ENCODE peak calls at places on chromosomes 4 and X, in five cellular contexts. A, I, Q, G and H are unnamed samples.

GRCh38 chrX:119427795-119428185 is 28.7 kb downstream of the SLC25A43 start:
- DNase-seq in A (no peak), I (no peak), Q (no peak), G (no peak), H (no peak)

GRCh38 chr4:17189322-17189721 is 290.9 kb upstream of the LDB2 start:
- DNase-seq in A (peak; percentile 75), I (no peak), Q (no peak), G (peak; percentile 36), H (no peak)

GRCh38 chr4:167233523-167234387 is 539 bp downstream of the SPOCK3 start:
- DNase-seq in A (peak; percentile 11), I (no peak), Q (peak; percentile 52), G (no peak), H (no peak)

GRCh38 chr4:188201851-188202250 is 62.6 kb downstream of the TRIML1 start:
- DNase-seq in A (no peak), I (no peak), Q (no peak), G (no peak), H (no peak)

GRCh38 chr4:120506536-120506935 is 416.0 kb downstream of the PRDM5 start:
- DNase-seq in A (no peak), I (no peak), Q (no peak), G (no peak), H (no peak)

GRCh38 chr4:52071786-52072552 is 20.9 kb downstream of the SPATA18 start:
- DNase-seq in A (no peak), I (no peak), Q (no peak), G (no peak), H (no peak)

GRCh38 chr4:46399440-46399839 is 9.5 kb upstream of the GABRA2 start:
- DNase-seq in A (no peak), I (no peak), Q (no peak), G (no peak), H (no peak)

GRCh38 chrX:124217289-124218251 is 114.9 kb upstream of the TEX13D start:
- DNase-seq in A (peak; percentile 10), I (no peak), Q (peak; percentile 39), G (no peak), H (no peak)

GRCh38 chr4:78542373-78542772 is 9.2 kb upstream of the ANXA3 start:
- DNase-seq in A (peak; percentile 69), I (no peak), Q (no peak), G (no peak), H (no peak)

GRCh38 chrX:643911-644303 is 13.3 kb downstream of the SHOX start:
- DNase-seq in A (no peak), I (no peak), Q (no peak), G (no peak), H (no peak)

GRCh38 chr4:38150021-38150671 is 189.9 kb downstream of the PTTG2 start:
- DNase-seq in A (peak; percentile 57), I (no peak), Q (no peak), G (no peak), H (no peak)

GRCh38 chr4:34046580-34046979 is 2197.7 kb downstream of the ARAP2 start:
- DNase-seq in A (peak; percentile 81), I (no peak), Q (no peak), G (peak; percentile 49), H (peak; percentile 56)

GRCh38 chr4:2402053-2402452 is 16.4 kb downstream of the ZFYVE28 start:
- DNase-seq in A (peak; percentile 55), I (peak; percentile 80), Q (no peak), G (no peak), H (no peak)

GRCh38 chr4:147970003-147970402 is 238.1 kb downstream of the ARHGAP10 start:
- DNase-seq in A (no peak), I (no peak), Q (no peak), G (no peak), H (no peak)

GRCh38 chr4:153267013-153267412 is 62.8 kb downstream of the TRIM2 start:
- DNase-seq in A (peak; percentile 33), I (no peak), Q (no peak), G (no peak), H (no peak)

GRCh38 chrX:17377795-17378194 is 2.8 kb downstream of the NHS start:
- DNase-seq in A (no peak), I (no peak), Q (no peak), G (no peak), H (no peak)

GRCh38 chr4:8568068-8568668 is 12.0 kb upstream of the GPR78 start:
- DNase-seq in A (peak; percentile 5), I (no peak), Q (no peak), G (peak; percentile 62), H (no peak)

GRCh38 chr4:122728781-122729330 is 3.6 kb upstream of the BBS12 start:
- DNase-seq in A (peak; percentile 35), I (no peak), Q (no peak), G (no peak), H (no peak)

GRCh38 chr4:108644237-108644636 is 6.2 kb upstream of the OSTC start:
- DNase-seq in A (peak; percentile 36), I (no peak), Q (no peak), G (no peak), H (no peak)

GRCh38 chr4:155602351-155603140 is 64.1 kb upstream of the GUCY1A1 start:
- DNase-seq in A (no peak), I (no peak), Q (no peak), G (no peak), H (no peak)

GRCh38 chrX:148599404-148599803 is 99.0 kb downstream of the AFF2 start:
- DNase-seq in A (no peak), I (no peak), Q (no peak), G (no peak), H (no peak)

GRCh38 chr4:148061795-148062194 is 329.9 kb downstream of the ARHGAP10 start:
- DNase-seq in A (no peak), I (no peak), Q (no peak), G (no peak), H (no peak)

GRCh38 chr4:21032246-21032645 is 332.0 kb downstream of the PACRGL start:
- DNase-seq in A (no peak), I (no peak), Q (no peak), G (no peak), H (no peak)

GRCh38 chrX:3184176-3184930 is 143.1 kb downstream of the ARSF start:
- DNase-seq in A (peak; percentile 66), I (no peak), Q (no peak), G (peak; percentile 82), H (no peak)

GRCh38 chr4:112057479-112057878 is 87.8 kb upstream of the FAM241A start:
- DNase-seq in A (no peak), I (no peak), Q (no peak), G (no peak), H (no peak)

GRCh38 chrX:23783569-23784486 is 855 bp downstream of the SAT1 start:
- DNase-seq in A (peak; percentile 39), I (peak; percentile 15), Q (peak; percentile 25), G (no peak), H (no peak)

GRCh38 chr4:40515398-40516293 is 114.0 kb downstream of the RBM47 start:
- DNase-seq in A (peak; percentile 30), I (peak; percentile 47), Q (peak; percentile 79), G (no peak), H (no peak)

GRCh38 chr4:40130401-40131036 is 66.3 kb upstream of the RHOH start:
- DNase-seq in A (no peak), I (peak; percentile 18), Q (no peak), G (no peak), H (no peak)

GRCh38 chr4:166527500-166527899 is 654.5 kb downstream of the TLL1 start:
- DNase-seq in A (peak; percentile 15), I (no peak), Q (no peak), G (no peak), H (no peak)

GRCh38 chr4:175092114-175092513 is 174.0 kb downstream of the ADAM29 start:
- DNase-seq in A (no peak), I (no peak), Q (no peak), G (no peak), H (no peak)

GRCh38 chr4:64477127-64477526 is 67.9 kb upstream of the TECRL start:
- DNase-seq in A (no peak), I (no peak), Q (no peak), G (no peak), H (no peak)

GRCh38 chr4:181528570-181529184 is 714.5 kb upstream of the TENM3 start:
- DNase-seq in A (peak; percentile 73), I (peak; percentile 77), Q (no peak), G (no peak), H (peak; percentile 19)

DNA sequence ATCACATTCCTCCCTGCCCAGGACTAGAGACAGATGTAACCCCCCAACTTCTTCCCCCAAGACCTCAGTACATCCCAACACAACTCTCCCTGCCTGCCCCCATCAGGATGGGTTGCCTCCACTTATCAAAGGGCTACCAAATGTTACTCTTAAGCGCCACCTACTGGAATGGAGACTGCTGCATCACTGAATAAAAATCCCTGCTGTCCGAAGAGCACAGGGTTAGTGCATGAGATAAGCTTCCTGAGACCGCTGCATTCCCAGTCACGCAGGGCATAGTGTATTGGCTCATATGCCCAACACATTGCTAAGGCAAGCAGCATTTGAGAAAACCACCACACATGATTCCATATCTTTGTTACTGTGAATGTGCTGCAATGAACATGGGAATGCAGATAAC is 544.5 kb downstream of the PPP4R3C start:
- DNase-seq in A (peak; percentile 18), I (peak; percentile 22), Q (no peak), G (no peak), H (no peak)
- TF ChIP-seq CTCF in A (peak; percentile 6), I (peak; percentile 39), Q (peak; percentile 40), G (no peak), H (peak; percentile 27)

DNA sequence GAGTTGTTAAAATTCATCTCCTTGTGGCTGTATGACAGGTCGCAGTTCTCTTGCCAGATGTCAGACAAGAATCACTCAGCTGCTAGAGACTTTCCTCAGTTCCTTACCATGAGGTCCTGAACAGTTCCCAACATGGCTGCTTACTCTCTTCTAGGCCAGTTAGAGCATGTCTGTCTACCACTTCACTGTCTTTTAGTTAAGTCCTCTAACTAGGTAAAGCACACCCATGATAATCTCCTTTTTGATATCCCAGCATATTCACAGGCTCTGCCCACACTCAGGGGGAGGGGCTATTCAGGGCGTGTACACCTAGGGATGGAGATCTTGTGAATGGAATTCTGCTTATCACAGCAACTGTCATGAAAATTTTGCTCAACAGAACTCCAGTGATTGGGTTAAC is 190.1 kb downstream of the ADAMTS3 start:
- DNase-seq in A (no peak), I (no peak), Q (no peak), G (no peak), H (no peak)
- TF ChIP-seq CTCF in A (no peak), I (no peak), Q (no peak), G (no peak), H (no peak)

GRCh38 chr4:79764118-79764517 is 308.9 kb downstream of the ANTXR2 start:
- DNase-seq in A (no peak), I (no peak), Q (no peak), G (no peak), H (no peak)

GRCh38 chr4:79759793-79760192 is 313.2 kb downstream of the ANTXR2 start:
- DNase-seq in A (no peak), I (no peak), Q (peak; percentile 9), G (no peak), H (no peak)

GRCh38 chr4:79763486-79764075 is 309.4 kb downstream of the ANTXR2 start:
- DNase-seq in A (no peak), I (no peak), Q (no peak), G (no peak), H (no peak)
- TF ChIP-seq CTCF in A (no peak), I (no peak), Q (peak; percentile 1), G (no peak), H (no peak)

DNA sequence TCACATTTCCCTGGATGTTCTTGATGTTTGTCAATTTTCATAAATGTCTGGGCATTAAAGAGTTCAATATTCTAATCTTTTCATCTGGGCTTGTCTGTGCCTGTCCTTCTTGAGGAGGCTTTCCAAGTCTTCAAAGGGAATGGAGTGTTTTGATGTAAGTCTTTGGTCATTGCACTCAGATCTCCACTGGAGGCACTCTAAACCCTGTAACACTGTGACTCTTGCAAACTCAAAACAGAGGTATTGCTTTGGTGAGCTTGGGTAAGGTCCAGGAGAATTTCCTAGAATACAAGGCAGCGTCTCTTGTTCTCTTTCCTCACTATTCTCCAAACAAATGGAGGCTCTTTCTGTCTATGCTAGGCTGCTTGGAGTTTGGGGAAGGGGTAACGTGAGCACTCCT is 1118.1 kb upstream of the PABPC4L start:
- DNase-seq in A (peak; percentile 1), I (no peak), Q (no peak), G (no peak), H (no peak)
- TF ChIP-seq CTCF in A (peak; percentile 10), I (no peak), Q (no peak), G (no peak), H (no peak)